ENCODE peak calls at places on chromosomes 1 and 21, in four cellular contexts. Q is HepG2, P is K562, T is H1. V is an unnamed sample.

GRCh38 chr1:117336087-117336817 is 31.0 kb upstream of the MAN1A2 start:
- DNase-seq in P (no peak), Q (no peak), T (no peak), V (no peak)

GRCh38 chr1:102174259-102174863 is 177.6 kb upstream of the OLFM3 start:
- DNase-seq in T (no peak), P (peak), Q (peak), V (no peak)

GRCh38 chr1:15038232-15039016 is 115.1 kb upstream of the TMEM51 start:
- DNase-seq in P (peak), T (no peak), Q (peak), V (peak)

GRCh38 chr1:28341591-28341990 is 12.8 kb downstream of the MED18 start:
- DNase-seq in Q (no peak), P (no peak), T (no peak), V (no peak)

GRCh38 chr1:93042822-93043557 is 36.1 kb upstream of the MTF2 start:
- DNase-seq in Q (no peak), P (no peak), T (no peak), V (no peak)

GRCh38 chr1:46556822-46557221 is 5.4 kb upstream of the KNCN start:
- DNase-seq in T (no peak), P (no peak), Q (no peak), V (peak)

GRCh38 chr21:24894324-24894723 is 713.0 kb downstream of the MRPL39 start:
- DNase-seq in Q (no peak), P (no peak), T (no peak), V (no peak)

GRCh38 chr1:226882631-226883409 is 12.4 kb downstream of the PSEN2 start:
- DNase-seq in P (no peak), T (no peak), Q (no peak), V (no peak)

GRCh38 chr1:1079408-1080121 is 5.5 kb upstream of the RNF223 start:
- DNase-seq in T (no peak), P (peak), Q (peak), V (peak)

GRCh38 chr1:1299686-1300351 is 7.9 kb downstream of the ACAP3 start:
- DNase-seq in P (no peak), Q (no peak), T (no peak), V (no peak)

GRCh38 chr1:6592865-6593593 is 9.6 kb downstream of the KLHL21 start:
- DNase-seq in P (no peak), T (no peak), Q (no peak), V (no peak)

GRCh38 chr21:29155118-29155932 is 24.9 kb downstream of the MAP3K7CL start:
- DNase-seq in P (no peak), Q (no peak), T (no peak), V (no peak)

GRCh38 chr1:29379438-29380073 is 143.2 kb downstream of the PTPRU start:
- DNase-seq in P (peak), T (peak), Q (peak), V (peak)

GRCh38 chr21:26490771-26491170 is 82.3 kb downstream of the CYYR1 start:
- DNase-seq in Q (no peak), P (no peak), T (no peak), V (no peak)

GRCh38 chr1:230084408-230085177 is 17.6 kb downstream of the GALNT2 start:
- DNase-seq in T (no peak), P (no peak), Q (peak), V (peak)

GRCh38 chr1:162023547-162024501 is at the start of gene OLFML2B:
- DNase-seq in Q (peak), P (peak), T (peak), V (peak)

GRCh38 chr1:111789077-111789476 is 33.4 kb downstream of the DDX20 start:
- DNase-seq in P (no peak), T (no peak), Q (no peak), V (no peak)

GRCh38 chr1:44947060-44947773 is 39.2 kb downstream of the EIF2B3 start:
- DNase-seq in P (no peak), T (no peak), Q (no peak), V (no peak)

GRCh38 chr1:198151688-198152087 is 5.1 kb upstream of the NEK7 start:
- DNase-seq in Q (no peak), T (no peak), P (no peak), V (no peak)

DNA sequence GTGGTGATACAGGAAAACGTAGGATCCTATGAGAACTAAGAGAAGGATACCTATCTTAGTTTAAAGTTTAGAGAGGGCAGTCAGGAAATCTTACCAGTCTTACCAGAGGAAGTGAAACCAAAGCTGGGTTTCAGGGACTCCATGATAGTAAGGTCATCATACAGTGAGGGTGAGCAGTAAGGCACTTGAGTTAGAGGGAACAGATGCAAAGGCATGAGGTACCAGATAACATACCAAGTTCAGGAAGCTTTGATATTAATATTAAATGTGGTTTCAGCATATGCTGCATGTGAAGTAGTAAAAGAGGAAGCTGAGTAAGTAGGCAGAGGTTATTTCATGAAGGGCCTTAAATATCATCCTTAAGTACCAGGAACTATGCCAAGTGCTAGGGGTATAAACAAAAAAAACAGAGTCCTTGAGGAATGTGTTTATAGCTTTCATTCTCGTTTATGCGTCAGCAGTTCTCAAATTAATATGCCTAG is 16.9 kb downstream of the ATG4C start:
- DNase-seq in P (no peak), Q (no peak), T (no peak), V (no peak)
- TF ChIP-seq POLR2A in P (no peak), Q (no peak), T (no peak), V (no peak)

GRCh38 chr1:50329332-50329932 is 93.8 kb downstream of the DMRTA2 start:
- DNase-seq in Q (no peak), T (no peak), P (no peak), V (no peak)

GRCh38 chr1:50335036-50335435 is 88.2 kb downstream of the DMRTA2 start:
- DNase-seq in Q (no peak), T (no peak), P (no peak), V (no peak)

GRCh38 chr1:50335914-50336313 is 87.3 kb downstream of the DMRTA2 start:
- DNase-seq in T (no peak), Q (no peak), P (no peak), V (no peak)

GRCh38 chr1:50332941-50333594 is 90.2 kb downstream of the DMRTA2 start:
- DNase-seq in P (peak), Q (peak), T (peak), V (no peak)

DNA sequence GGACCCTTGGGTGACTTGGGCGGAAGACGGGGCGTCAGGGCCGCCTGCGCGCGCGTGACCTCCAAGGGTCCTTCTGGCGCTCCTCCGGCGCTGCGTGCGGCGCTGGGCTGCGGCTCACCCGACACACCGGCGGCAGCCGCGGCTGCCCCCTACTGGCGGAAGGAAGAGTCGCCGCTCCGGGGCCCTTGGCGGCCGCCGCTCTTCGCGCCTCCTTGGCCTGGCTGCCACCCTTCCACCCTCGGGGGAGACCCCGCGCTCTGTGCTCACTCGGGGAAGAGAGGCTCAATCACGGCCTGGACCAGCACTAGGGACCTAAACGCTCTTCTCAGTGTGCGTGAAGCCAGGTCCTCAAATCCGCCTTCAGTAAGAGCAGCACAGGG is 89.7 kb downstream of the DMRTA2 start:
- DNase-seq in T (peak), Q (no peak), P (peak), V (no peak)
- TF ChIP-seq YY1 in T (no peak), Q (no peak), P (no peak), V (no peak)

DNA sequence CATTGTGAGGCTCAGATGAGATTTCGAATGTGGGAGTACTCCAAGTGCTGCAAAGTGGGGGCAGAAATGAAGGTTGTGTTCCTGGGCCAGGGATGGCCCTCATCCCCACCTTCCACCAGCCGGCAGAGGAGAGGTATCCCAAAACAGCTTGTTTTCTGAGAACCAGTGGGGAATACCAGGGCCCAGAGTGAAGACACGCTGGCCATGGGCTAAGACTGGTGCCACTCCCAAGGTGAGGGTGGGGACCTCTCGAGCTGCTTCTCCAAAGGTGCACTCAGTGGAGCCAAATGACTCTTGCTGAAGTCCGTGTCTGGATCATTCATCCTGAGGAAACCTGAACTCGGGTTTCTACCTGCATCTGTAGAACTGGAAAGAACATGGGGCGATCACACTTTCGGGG is 22.1 kb downstream of the KCNA2 start:
- DNase-seq in T (no peak), Q (no peak), P (no peak), V (no peak)
- TF ChIP-seq FOSL1 in T (no peak), Q (no peak), P (no peak), V (no peak)

GRCh38 chr1:234955107-234955731 is 173.4 kb downstream of the TOMM20 start:
- DNase-seq in Q (no peak), T (no peak), P (no peak), V (no peak)
- TF ChIP-seq POLR2A in Q (peak), T (no peak), P (no peak), V (no peak)

GRCh38 chr1:166947398-166948043 is 27.8 kb downstream of the ILDR2 start:
- DNase-seq in Q (no peak), T (no peak), P (peak), V (no peak)

GRCh38 chr1:166952002-166952746 is 23.2 kb downstream of the ILDR2 start:
- DNase-seq in Q (peak), T (no peak), P (no peak), V (peak)

GRCh38 chr1:166948856-166949350 is 26.4 kb downstream of the ILDR2 start:
- DNase-seq in P (no peak), Q (no peak), T (no peak), V (no peak)

GRCh38 chr1:166951050-166951449 is 24.3 kb downstream of the ILDR2 start:
- DNase-seq in Q (no peak), P (no peak), T (no peak), V (no peak)

DNA sequence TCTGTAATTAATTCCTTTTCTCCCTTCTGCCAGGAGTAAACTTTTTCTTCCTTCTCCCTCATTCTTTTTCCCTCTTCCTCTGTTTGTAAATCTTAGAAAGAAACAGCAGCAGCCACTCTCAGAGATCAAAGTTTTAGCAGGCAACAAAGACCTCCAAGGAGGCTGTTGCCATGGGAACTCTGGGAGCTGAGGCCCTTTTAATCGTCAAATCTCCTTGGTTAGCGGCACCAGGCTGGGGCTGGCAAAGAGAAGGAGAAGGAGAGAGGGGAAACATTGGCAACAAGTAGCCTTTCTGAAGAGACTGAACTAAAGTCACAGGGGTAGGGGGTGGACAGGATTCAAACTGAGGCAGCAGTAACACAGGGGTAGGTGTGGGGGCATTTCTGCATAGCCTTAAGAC is 25.2 kb downstream of the ILDR2 start:
- DNase-seq in T (no peak), Q (no peak), P (no peak), V (no peak)
- TF ChIP-seq YY1 in T (no peak), Q (no peak), P (no peak), V (no peak)

DNA sequence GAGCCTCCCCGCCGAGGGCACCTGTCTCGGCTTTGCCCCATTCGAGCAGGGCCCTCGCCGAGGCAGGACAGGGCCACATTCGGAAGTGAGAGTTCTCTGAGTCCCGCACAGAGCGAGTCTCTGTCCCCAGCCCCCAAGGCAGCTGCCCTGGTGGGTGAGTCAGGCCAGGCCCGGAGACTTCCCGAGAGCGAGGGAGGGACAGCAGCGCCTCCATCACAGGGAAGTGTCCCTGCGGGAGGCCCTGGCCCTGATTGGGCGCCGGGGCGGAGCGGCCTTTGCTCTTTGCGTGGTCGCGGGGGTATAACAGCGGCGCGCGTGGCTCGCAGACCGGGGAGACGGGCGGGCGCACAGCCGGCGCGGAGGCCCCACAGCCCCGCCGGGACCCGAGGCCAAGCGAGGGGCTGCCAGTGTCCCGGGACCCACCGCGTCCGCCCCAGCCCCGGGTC is at the start of gene AIRE:
- DNase-seq in T (no peak), Q (no peak), P (no peak), V (no peak)
- TF ChIP-seq FOSL1 in T (no peak), Q (no peak), P (no peak), V (no peak)

GRCh38 chr1:64966158-64966963 is at the start of gene JAK1:
- DNase-seq in T (peak), Q (peak), P (peak), V (no peak)
- TF ChIP-seq POLR2A in T (peak), Q (peak), P (peak), V (peak)

GRCh38 chr1:10857689-10858088 is 61.2 kb upstream of the CASZ1 start:
- DNase-seq in P (no peak), T (no peak), Q (no peak), V (no peak)
- TF ChIP-seq YY1 in P (no peak), T (no peak), Q (no peak), V (no peak)

V was measured in HCT116.